ENCODE peak calls at places on chromosome 5, in four cellular contexts. O is H7, T is nephron progenitor cell, N is HT-29. A is an unnamed sample.

GRCh38 chr5:150428106-150428876 is 15.6 kb upstream of the CD74 start:
- DNase-seq in O (no peak), N (peak), T (no peak), A (peak)

GRCh38 chr5:127229185-127229889 is 61.3 kb upstream of the MEGF10 start:
- DNase-seq in N (peak), O (peak), T (peak), A (peak)

GRCh38 chr5:34447424-34447823 is 208.7 kb upstream of the RAI14 start:
- DNase-seq in N (no peak), T (peak), O (no peak), A (no peak)

GRCh38 chr5:14445581-14446290 is 135.9 kb upstream of the OTULINL start:
- DNase-seq in O (peak), T (no peak), N (no peak), A (peak)

GRCh38 chr5:149561848-149562247 is 10.6 kb upstream of the CSNK1A1 start:
- DNase-seq in N (peak), T (no peak), O (peak), A (no peak)

GRCh38 chr5:38666668-38667498 is 110.4 kb upstream of the LIFR start:
- DNase-seq in O (no peak), N (peak), T (no peak), A (peak)

GRCh38 chr5:6543830-6544560 is 88.8 kb downstream of the NSUN2 start:
- DNase-seq in T (no peak), O (no peak), N (no peak), A (no peak)

GRCh38 chr5:176533390-176533789 is 3.8 kb downstream of the RNF44 start:
- DNase-seq in O (peak), T (no peak), N (no peak), A (no peak)

GRCh38 chr5:1338196-1338490 is 6.8 kb downstream of the CLPTM1L start:
- DNase-seq in T (no peak), O (no peak), N (no peak), A (no peak)

GRCh38 chr5:167720201-167720600 is 571.2 kb upstream of the WWC1 start:
- DNase-seq in N (no peak), T (no peak), O (no peak), A (no peak)

GRCh38 chr5:9454491-9454890 is 91.4 kb downstream of the SEMA5A start:
- DNase-seq in N (no peak), T (no peak), O (no peak), A (no peak)

GRCh38 chr5:61299254-61299653 is 32.8 kb upstream of the ZSWIM6 start:
- DNase-seq in N (no peak), O (no peak), T (no peak), A (no peak)

GRCh38 chr5:82808960-82809359 is 268.2 kb downstream of the TMEM167A start:
- DNase-seq in T (no peak), N (no peak), O (no peak), A (no peak)

GRCh38 chr5:92378961-92379611 is 996.0 kb upstream of the ARRDC3 start:
- DNase-seq in N (no peak), O (peak), T (no peak), A (peak)

GRCh38 chr5:177511796-177512675 is 2.4 kb upstream of the DOK3 start:
- DNase-seq in O (no peak), T (no peak), N (no peak), A (no peak)

GRCh38 chr5:21817668-21818419 is 1035.3 kb downstream of the CDH12 start:
- DNase-seq in O (no peak), N (peak), T (no peak), A (no peak)

GRCh38 chr5:124912653-124913328 is 166.4 kb upstream of the ZNF608 start:
- DNase-seq in T (no peak), N (no peak), O (no peak), A (no peak)

GRCh38 chr5:39623291-39623865 is 198.6 kb upstream of the DAB2 start:
- DNase-seq in T (no peak), N (no peak), O (no peak), A (no peak)

GRCh38 chr5:139445325-139446170 is 6.2 kb upstream of the DNAJC18 start:
- DNase-seq in O (no peak), T (no peak), N (no peak), A (no peak)

GRCh38 chr5:97355775-97356174 is 172.7 kb upstream of the RIOK2 start:
- DNase-seq in O (no peak), T (no peak), N (no peak), A (no peak)

GRCh38 chr5:142322747-142323479 is 1.9 kb downstream of the SPRY4 start:
- DNase-seq in N (peak), T (no peak), O (no peak), A (peak)

GRCh38 chr5:15968994-15969393 is 210.6 kb downstream of the MARCHF11 start:
- DNase-seq in N (no peak), T (no peak), O (no peak), A (no peak)

GRCh38 chr5:69367697-69368279 is 1.5 kb downstream of the AK6 start:
- DNase-seq in O (no peak), T (no peak), N (no peak), A (no peak)

GRCh38 chr5:81265101-81265500 is 32.0 kb downstream of the CKMT2 start:
- DNase-seq in N (no peak), T (no peak), O (no peak), A (no peak)

GRCh38 chr5:96958977-96959376 is 23.1 kb downstream of the LNPEP start:
- DNase-seq in T (no peak), O (no peak), N (no peak), A (no peak)

GRCh38 chr5:39256472-39256871 is 37.1 kb upstream of the FYB1 start:
- DNase-seq in N (no peak), O (no peak), T (no peak), A (no peak)

GRCh38 chr5:541148-541887 is 17.1 kb upstream of the SLC9A3 start:
- DNase-seq in O (peak), N (no peak), T (no peak), A (no peak)

GRCh38 chr5:73447234-73448071 is 1.1 kb downstream of the FOXD1 start:
- DNase-seq in T (peak), O (peak), N (peak), A (peak)

GRCh38 chr5:42840842-42841574 is 29.3 kb upstream of the SELENOP start:
- DNase-seq in O (no peak), N (no peak), T (no peak), A (no peak)

GRCh38 chr5:79590395-79590999 is 21.7 kb upstream of the TENT2 start:
- DNase-seq in N (no peak), T (no peak), O (no peak), A (no peak)

GRCh38 chr5:172771439-172772111 is 580 bp upstream of the DUSP1 start:
- DNase-seq in N (no peak), T (no peak), O (no peak), A (no peak)